ENCODE peak calls at places on chromosomes 2 and 18, in ten cellular contexts. H, N, L, R, W, T, V, K, C and F are unnamed samples.

GRCh38 chr2:134435936-134436335 is 182.1 kb downstream of the MGAT5 start:
- DNase-seq in H (no peak), N (no peak), L (no peak), R (no peak), W (no peak), T (no peak), V (no peak), K (no peak), C (no peak), F (peak; percentile 24)

GRCh38 chr2:44944102-44944951 is 2.8 kb downstream of the SIX3 start:
- DNase-seq in H (no peak), N (no peak), L (no peak), R (no peak), W (peak; percentile 4), T (no peak), V (no peak), K (no peak), C (no peak), F (no peak)

GRCh38 chr2:192051533-192051932 is 143.2 kb downstream of the TMEFF2 start:
- DNase-seq in H (no peak), N (no peak), L (no peak), R (no peak), W (no peak), T (no peak), V (no peak), K (no peak), C (no peak), F (no peak)

GRCh38 chr2:155250800-155251199 is 552.3 kb downstream of the KCNJ3 start:
- DNase-seq in H (peak; percentile 44), N (no peak), L (no peak), R (peak; percentile 9), W (no peak), T (no peak), V (no peak), K (no peak), C (no peak), F (no peak)

GRCh38 chr2:207767461-207768167 is 2.1 kb downstream of the FZD5 start:
- DNase-seq in H (no peak), N (no peak), L (peak; percentile 33), R (peak; percentile 76), W (peak; percentile 67), T (peak; percentile 82), V (peak; percentile 79), K (peak; percentile 53), C (no peak), F (peak; percentile 50)

GRCh38 chr2:119219873-119220272 is 3.8 kb upstream of the STEAP3 start:
- DNase-seq in H (no peak), N (peak; percentile 62), L (no peak), R (no peak), W (no peak), T (no peak), V (no peak), K (no peak), C (no peak), F (no peak)

GRCh38 chr2:197803033-197803444 is 1.4 kb upstream of the PLCL1 start:
- DNase-seq in H (peak; percentile 45), N (peak; percentile 63), L (no peak), R (peak; percentile 51), W (no peak), T (no peak), V (no peak), K (no peak), C (no peak), F (no peak)

GRCh38 chr18:13141209-13141608 is 77.4 kb upstream of the LDLRAD4 start:
- DNase-seq in H (no peak), N (no peak), L (no peak), R (no peak), W (no peak), T (no peak), V (no peak), K (no peak), C (no peak), F (no peak)

GRCh38 chr18:48714873-48715272 is 176.0 kb downstream of the CTIF start:
- DNase-seq in H (no peak), N (no peak), L (no peak), R (no peak), W (no peak), T (no peak), V (peak; percentile 8), K (no peak), C (no peak), F (no peak)

GRCh38 chr2:220221904-220222495 is 594.6 kb downstream of the SLC4A3 start:
- DNase-seq in H (no peak), N (no peak), L (no peak), R (no peak), W (no peak), T (no peak), V (no peak), K (no peak), C (no peak), F (no peak)

GRCh38 chr18:21361297-21361880 is 119.4 kb downstream of the GREB1L start:
- DNase-seq in H (peak; percentile 31), N (no peak), L (no peak), R (no peak), W (no peak), T (no peak), V (no peak), K (no peak), C (no peak), F (no peak)

GRCh38 chr2:149038442-149039212 is at the start of gene LYPD6B:
- DNase-seq in H (no peak), N (no peak), L (no peak), R (no peak), W (peak; percentile 77), T (peak; percentile 87), V (no peak), K (no peak), C (peak; percentile 64), F (no peak)

GRCh38 chr2:200614249-200614648 is 28.4 kb downstream of the AOX1 start:
- DNase-seq in H (no peak), N (no peak), L (no peak), R (no peak), W (no peak), T (no peak), V (no peak), K (no peak), C (no peak), F (no peak)

GRCh38 chr18:22176622-22177495 is 7.5 kb downstream of the GATA6 start:
- DNase-seq in H (no peak), N (no peak), L (peak; percentile 60), R (no peak), W (no peak), T (no peak), V (no peak), K (peak; percentile 54), C (no peak), F (peak; percentile 67)

GRCh38 chr2:182415771-182416170 is 11.1 kb downstream of the PDE1A start:
- DNase-seq in H (no peak), N (no peak), L (no peak), R (no peak), W (no peak), T (no peak), V (no peak), K (no peak), C (no peak), F (no peak)

GRCh38 chr18:41875094-41875780 is 79.8 kb upstream of the PIK3C3 start:
- DNase-seq in H (no peak), N (peak; percentile 73), L (no peak), R (no peak), W (no peak), T (no peak), V (no peak), K (no peak), C (no peak), F (no peak)

GRCh38 chr2:70830333-70830732 is 5.3 kb downstream of the CD207 start:
- DNase-seq in H (no peak), N (no peak), L (no peak), R (no peak), W (no peak), T (no peak), V (no peak), K (no peak), C (no peak), F (no peak)

GRCh38 chr2:152175012-152175367 is 573 bp downstream of the STAM2 start:
- DNase-seq in H (no peak), N (no peak), L (no peak), R (no peak), W (no peak), T (no peak), V (no peak), K (no peak), C (no peak), F (no peak)

DNA sequence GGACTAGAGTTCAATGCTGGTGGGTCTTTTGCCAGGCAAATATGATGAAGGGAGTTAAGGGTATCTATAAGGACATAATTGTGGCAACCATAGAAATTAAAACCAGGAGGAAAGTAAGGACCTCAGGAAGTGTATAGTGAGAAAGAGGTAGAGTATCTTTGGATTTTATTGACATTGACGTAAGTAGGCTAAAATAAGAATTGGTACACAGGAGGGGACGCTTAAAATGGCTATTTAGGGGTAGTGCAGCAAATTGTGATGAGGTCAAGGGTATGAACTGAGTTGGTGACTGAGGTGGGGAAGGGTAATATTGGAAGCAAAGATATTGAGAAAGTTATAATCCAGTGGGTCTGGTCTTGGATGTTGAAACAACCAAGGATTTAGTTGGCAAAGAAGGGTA is 42.7 kb downstream of the MARCHF7 start:
- DNase-seq in H (no peak), N (no peak), L (no peak), R (no peak), W (no peak), T (no peak), V (no peak), K (no peak), C (no peak), F (no peak)
- H3K36me3 ChIP-seq in H (peaks cover 34% of the 10 kb centered on the region), N (peaks cover 25% of the 10 kb centered on the region), L (no peaks in the 10 kb centered on the region), R (peaks cover 19% of the 10 kb centered on the region), W (no peaks in the 10 kb centered on the region), T (peaks cover 84% of the 10 kb centered on the region), V (peaks cover 5% of the 10 kb centered on the region), K (no peaks in the 10 kb centered on the region), C (no peaks in the 10 kb centered on the region), F (no peaks in the 10 kb centered on the region)

GRCh38 chr2:223613017-223613950 is 11.1 kb upstream of the SCG2 start:
- DNase-seq in H (peak; percentile 89), N (peak; percentile 99), L (peak; percentile 89), R (peak; percentile 45), W (peak; percentile 75), T (peak; percentile 73), V (peak; percentile 50), K (peak; percentile 87), C (peak; percentile 64), F (peak; percentile 83)
- TF ChIP-seq POLR2A in H (no peak), N (peak; percentile 52), L (no peak), R (no peak), W (peak; percentile 27), T (no peak), V (no peak), K (peak; percentile 57), C (no peak), F (peak; percentile 28)

DNA sequence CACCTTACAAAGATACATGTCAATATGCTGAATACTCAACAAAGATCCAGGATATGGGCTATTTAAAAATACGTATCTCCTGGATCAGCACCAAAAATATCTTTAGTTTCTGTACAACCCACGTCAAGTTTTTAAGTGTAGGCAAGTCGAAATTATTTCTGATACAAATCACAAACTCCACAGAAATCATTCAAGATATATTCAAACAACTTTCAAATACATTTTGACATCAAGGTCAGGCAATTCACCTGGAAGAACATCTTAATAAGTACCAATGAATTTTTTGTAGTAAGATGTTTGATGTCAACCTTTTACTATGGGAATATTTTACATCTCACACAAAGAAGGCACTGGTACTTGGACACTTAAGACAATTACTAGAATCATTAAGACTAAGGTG is 86.2 kb downstream of the CUL3 start:
- DNase-seq in H (no peak), N (no peak), L (no peak), R (no peak), W (no peak), T (no peak), V (no peak), K (no peak), C (no peak), F (no peak)
- H3K36me3 ChIP-seq in H (peaks cover 22% of the 10 kb centered on the region), N (peaks cover 32% of the 10 kb centered on the region), L (no peaks in the 10 kb centered on the region), R (peaks cover 12% of the 10 kb centered on the region), W (peaks cover 9% of the 10 kb centered on the region), T (peaks cover 93% of the 10 kb centered on the region), V (peaks cover 5% of the 10 kb centered on the region), K (no peaks in the 10 kb centered on the region), C (peaks cover 11% of the 10 kb centered on the region), F (peaks cover 48% of the 10 kb centered on the region)

GRCh38 chr2:65313954-65314256 is 86.3 kb downstream of the ACTR2 start:
- DNase-seq in H (no peak), N (no peak), L (no peak), R (no peak), W (no peak), T (no peak), V (no peak), K (peak; percentile 30), C (no peak), F (no peak)
- TF ChIP-seq POLR2A in H (no peak), N (no peak), L (no peak), R (no peak), W (no peak), T (no peak), V (no peak), K (no peak), C (no peak), F (no peak)